ENCODE peak calls at places on chromosomes 2 and 18, in five cellular contexts. P is GM10248; W is GM12865; H is activated T-cell treated with anti-CD3 and anti-CD28 coated beads for 1 hour; N is CD4-positive, alpha-beta memory T cell. O is an unnamed sample.

GRCh38 chr2:37604716-37605115 is 66.7 kb downstream of the CDC42EP3 start:
- DNase-seq in H (no peak), N (no peak), W (no peak), P (no peak), O (no peak)

GRCh38 chr2:241499146-241499965 is 9.0 kb downstream of the STK25 start:
- DNase-seq in W (no peak), N (no peak), H (no peak), P (no peak), O (no peak)

GRCh38 chr2:150214626-150215025 is 272.8 kb downstream of the RND3 start:
- DNase-seq in N (no peak), P (no peak), H (no peak), W (no peak), O (no peak)

GRCh38 chr2:193584001-193584400 is 1389.3 kb upstream of the TMEFF2 start:
- DNase-seq in N (no peak), P (no peak), W (no peak), H (no peak), O (no peak)

GRCh38 chr2:206160124-206160806 is 570 bp downstream of the EEF1B2 start:
- DNase-seq in W (peak; percentile 70), N (no peak), P (peak; percentile 71), H (peak; percentile 54), O (no peak)

GRCh38 chr2:34261701-34262100 is 662.6 kb upstream of the FAM98A start:
- DNase-seq in N (no peak), H (no peak), W (no peak), P (no peak), O (no peak)

GRCh38 chr2:187542123-187542522 is 12.1 kb downstream of the TFPI start:
- DNase-seq in W (no peak), P (no peak), N (no peak), H (no peak), O (no peak)

GRCh38 chr2:207996848-207997247 is 28.5 kb downstream of the PLEKHM3 start:
- DNase-seq in P (no peak), W (no peak), H (no peak), N (no peak), O (no peak)

GRCh38 chr2:88614497-88615157 is 12.6 kb downstream of the EIF2AK3 start:
- DNase-seq in W (peak; percentile 89), N (no peak), P (peak; percentile 28), H (no peak), O (no peak)

GRCh38 chr18:77052656-77053309 is 79.8 kb downstream of the MBP start:
- DNase-seq in N (no peak), P (no peak), W (no peak), H (no peak), O (no peak)

GRCh38 chr2:236600892-236601291 is 31.3 kb downstream of the ACKR3 start:
- DNase-seq in H (no peak), N (no peak), P (no peak), W (no peak), O (no peak)

GRCh38 chr2:236688157-236688556 is 118.5 kb downstream of the ACKR3 start:
- DNase-seq in W (no peak), P (no peak), N (no peak), H (no peak), O (no peak)

GRCh38 chr18:50133526-50133925 is 61.4 kb downstream of the MYO5B start:
- DNase-seq in W (no peak), P (no peak), N (no peak), H (no peak), O (no peak)

GRCh38 chr2:101630224-101630949 is 67.1 kb upstream of the MAP4K4 start:
- DNase-seq in N (no peak), P (no peak), W (no peak), H (no peak), O (no peak)

GRCh38 chr2:233464056-233464455 is 102.5 kb downstream of the USP40 start:
- DNase-seq in H (no peak), P (no peak), N (no peak), W (no peak), O (no peak)

O was measured in activated T-helper 2 cell treated with anti-CD3 and anti-CD28 coated beads, Interferon-gamma antibody, Interleukin-2, Interleukin-4, amounts not matched to agents 10 μg/mL and 5 μg/mL and 100 μg/mL, durations not matched to agents 14 hours and 24 hours and 36 hours.